ENCODE peak calls at places on chromosomes 11 and 22, in eight cellular contexts. Y is BJ; S is fibroblast of the aortic adventitia; A is stimulated activated CD4-positive, alpha-beta T cell treated with anti-CD3 and anti-CD28 coated beads, Interleukin-2, amount 100 ng/mL, for 48 hours; G is NCI-H1092; M is GM23338; B is GM04503; O is CD4-positive, alpha-beta memory T cell. E is an unnamed sample.

GRCh38 chr22:26579331-26579886 is 10.5 kb downstream of the TPST2 start:
- DNase-seq in Y (no peak), S (no peak), A (peak; percentile 32), G (no peak), M (no peak), B (no peak), O (peak; percentile 65), E (no peak)

GRCh38 chr22:24066260-24066659 is 55.2 kb downstream of the CABIN1 start:
- DNase-seq in Y (no peak), S (no peak), A (no peak), G (no peak), M (no peak), B (no peak), O (no peak), E (no peak)

GRCh38 chr11:63769719-63770443 is 1.3 kb upstream of the ZFTA start:
- DNase-seq in Y (no peak), S (no peak), A (no peak), G (peak; percentile 44), M (peak; percentile 58), B (no peak), O (no peak), E (peak; percentile 18)

GRCh38 chr11:18548001-18548400 is 21.3 kb upstream of the TSG101 start:
- DNase-seq in Y (no peak), S (no peak), A (no peak), G (no peak), M (no peak), B (no peak), O (no peak), E (no peak)

GRCh38 chr22:33869946-33870345 is 50.3 kb downstream of the LARGE1 start:
- DNase-seq in Y (no peak), S (no peak), A (no peak), G (no peak), M (no peak), B (no peak), O (no peak), E (no peak)

GRCh38 chr22:48261706-48262105 is 1499.3 kb downstream of the TBC1D22A start:
- DNase-seq in Y (no peak), S (no peak), A (no peak), G (no peak), M (no peak), B (no peak), O (no peak), E (no peak)

GRCh38 chr11:79963886-79964660 is 523.2 kb upstream of the TENM4 start:
- DNase-seq in Y (no peak), S (no peak), A (no peak), G (no peak), M (no peak), B (no peak), O (no peak), E (no peak)

GRCh38 chr11:134637091-134638015 is 225.3 kb upstream of the B3GAT1 start:
- DNase-seq in Y (no peak), S (no peak), A (no peak), G (no peak), M (no peak), B (no peak), O (no peak), E (no peak)

GRCh38 chr11:2813141-2813908 is 72.2 kb downstream of the CDKN1C start:
- DNase-seq in Y (no peak), S (no peak), A (no peak), G (no peak), M (no peak), B (no peak), O (no peak), E (no peak)

GRCh38 chr11:121246021-121246768 is 46.4 kb upstream of the SC5D start:
- DNase-seq in Y (no peak), S (no peak), A (no peak), G (no peak), M (no peak), B (no peak), O (peak; percentile 8), E (no peak)

GRCh38 chr22:20864186-20864908 is 5.5 kb downstream of the SNAP29 start:
- DNase-seq in Y (no peak), S (no peak), A (no peak), G (no peak), M (no peak), B (no peak), O (no peak), E (no peak)

GRCh38 chr22:49784987-49785614 is 42.6 kb downstream of the BRD1 start:
- DNase-seq in Y (no peak), S (no peak), A (no peak), G (no peak), M (no peak), B (no peak), O (no peak), E (no peak)